ENCODE peak calls at places on chromosome 13, in six cellular contexts. H is Peyer's patch, W is tibial artery, R is transverse colon, E is hepatocyte, V is stomach. K is an unnamed sample.

GRCh38 chr13:30792257-30793000 is 57.1 kb downstream of the ALOX5AP start:
- DNase-seq in H (no peak), W (peak), R (peak), E (peak), V (peak), K (peak)

GRCh38 chr13:97600438-97601080 is 166.6 kb downstream of the RAP2A start:
- DNase-seq in H (no peak), W (no peak), R (no peak), E (peak), V (no peak), K (no peak)

GRCh38 chr13:64675256-64675892 is 2554.8 kb downstream of the PCDH9 start:
- DNase-seq in H (no peak), W (no peak), R (no peak), E (peak), V (no peak), K (no peak)

GRCh38 chr13:51590966-51591627 is 6.8 kb downstream of the WDFY2 start:
- DNase-seq in H (no peak), W (peak), R (no peak), E (peak), V (peak), K (no peak)

GRCh38 chr13:57408312-57408711 is 223.2 kb upstream of the PCDH17 start:
- DNase-seq in H (no peak), W (no peak), R (no peak), E (no peak), V (no peak), K (no peak)

GRCh38 chr13:106376411-106377112 is 158.9 kb downstream of the EFNB2 start:
- DNase-seq in H (no peak), W (no peak), R (no peak), E (no peak), V (peak), K (peak)

GRCh38 chr13:42821437-42821836 is 40.1 kb downstream of the FAM216B start:
- DNase-seq in H (no peak), W (no peak), R (no peak), E (no peak), V (no peak), K (no peak)

GRCh38 chr13:98054301-98054700 is 88.6 kb upstream of the FARP1 start:
- DNase-seq in H (no peak), W (no peak), R (no peak), E (no peak), V (no peak), K (no peak)

GRCh38 chr13:48892311-48892710 is 83.4 kb upstream of the FNDC3A start:
- DNase-seq in H (no peak), W (no peak), R (no peak), E (peak), V (no peak), K (no peak)

GRCh38 chr13:84609716-84610115 is 727.4 kb upstream of the SLITRK1 start:
- DNase-seq in H (no peak), W (no peak), R (no peak), E (peak), V (no peak), K (no peak)

GRCh38 chr13:95087746-95088305 is 213.4 kb downstream of the ABCC4 start:
- DNase-seq in H (no peak), W (no peak), R (no peak), E (peak), V (no peak), K (no peak)

GRCh38 chr13:75399168-75399878 is 82.6 kb downstream of the TBC1D4 start:
- DNase-seq in H (no peak), W (no peak), R (no peak), E (no peak), V (no peak), K (no peak)

GRCh38 chr13:71260246-71260645 is 606.8 kb downstream of the DACH1 start:
- DNase-seq in H (no peak), W (no peak), R (no peak), E (no peak), V (no peak), K (no peak)

GRCh38 chr13:93736111-93736510 is 509.5 kb downstream of the GPC6 start:
- DNase-seq in H (no peak), W (no peak), R (no peak), E (no peak), V (no peak), K (no peak)
- H3K27ac ChIP-seq in H (no peak), W (no peak), R (no peak), E (peak), V (no peak), K (no peak)

DNA sequence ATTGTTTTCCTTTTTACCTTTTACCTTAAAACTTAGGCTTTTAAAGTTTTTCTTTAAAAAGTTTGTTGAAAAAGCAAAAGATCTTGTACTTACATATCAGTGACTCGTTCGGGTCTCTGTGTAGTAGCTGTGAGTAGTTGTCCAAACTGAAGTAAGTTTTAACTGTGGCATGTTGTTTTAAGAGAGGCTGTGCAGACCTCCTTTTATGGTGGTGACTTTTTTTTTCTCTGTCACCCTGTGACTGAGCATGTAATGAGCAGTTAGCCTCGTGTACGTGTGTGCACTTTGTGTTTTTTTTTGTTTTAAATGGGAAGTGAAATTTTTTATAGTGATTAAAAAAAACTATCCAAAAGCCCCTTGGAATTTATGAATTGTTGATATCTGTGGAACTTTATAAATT is at the start of gene GPR183:
- DNase-seq in H (peak), W (no peak), R (no peak), E (no peak), V (no peak), K (no peak)
- H3K27ac ChIP-seq in H (peak), W (peak), R (peak), E (peak), V (peak), K (peak)

DNA sequence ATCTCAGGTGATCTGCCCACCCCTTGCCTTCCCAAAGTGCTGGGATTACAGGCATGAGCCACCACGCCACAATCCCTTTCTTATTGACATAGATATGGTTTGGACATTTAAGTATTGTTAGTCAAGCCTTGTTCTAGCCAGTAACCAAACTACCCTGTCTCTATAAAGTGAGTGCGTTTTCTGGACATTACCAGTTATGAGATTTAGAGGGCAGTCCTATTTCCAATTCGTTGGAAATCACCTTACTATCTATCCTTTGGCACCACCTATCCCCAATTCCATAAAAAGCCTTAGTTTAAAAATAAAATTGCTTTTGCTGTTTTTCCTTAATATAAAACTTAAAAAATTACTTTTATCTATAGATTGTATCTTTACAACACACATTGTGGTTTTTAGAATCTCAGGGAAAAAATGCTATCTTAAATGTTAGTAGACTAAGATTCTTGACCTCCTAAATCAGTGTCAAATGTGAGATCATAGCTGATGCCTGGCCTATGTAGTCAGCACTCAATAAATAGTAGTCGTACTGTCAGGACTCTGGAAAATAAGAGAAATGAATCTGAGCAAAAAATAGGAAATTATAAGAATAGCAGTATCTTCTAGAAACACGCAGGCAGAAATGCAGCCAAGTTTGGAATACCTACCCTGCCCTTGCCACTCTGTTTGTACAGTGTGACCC is 57.0 kb downstream of the NUFIP1 start:
- DNase-seq in H (no peak), W (no peak), R (no peak), E (no peak), V (no peak), K (no peak)
- H3K27ac ChIP-seq in H (peak), W (peak), R (no peak), E (no peak), V (peak), K (no peak)

GRCh38 chr13:27833206-27833605 is 40.9 kb downstream of the GSX1 start:
- DNase-seq in H (no peak), W (no peak), R (no peak), E (no peak), V (no peak), K (no peak)

GRCh38 chr13:27839809-27840467 is 47.7 kb downstream of the GSX1 start:
- DNase-seq in H (no peak), W (no peak), R (no peak), E (no peak), V (no peak), K (no peak)

GRCh38 chr13:27834095-27834494 is 41.8 kb downstream of the GSX1 start:
- DNase-seq in H (no peak), W (no peak), R (no peak), E (no peak), V (peak), K (no peak)

GRCh38 chr13:27830010-27830409 is 37.7 kb downstream of the GSX1 start:
- DNase-seq in H (peak), W (no peak), R (peak), E (peak), V (peak), K (peak)

GRCh38 chr13:27835799-27836198 is 43.5 kb downstream of the GSX1 start:
- DNase-seq in H (no peak), W (no peak), R (no peak), E (no peak), V (no peak), K (no peak)
- H3K27ac ChIP-seq in H (no peak), W (no peak), R (no peak), E (no peak), V (no peak), K (no peak)

GRCh38 chr13:46181799-46182490 is at the start of gene LCP1:
- DNase-seq in H (peak), W (no peak), R (peak), E (peak), V (peak), K (peak)

GRCh38 chr13:46180393-46180792 is 1.6 kb downstream of the LCP1 start:
- DNase-seq in H (no peak), W (no peak), R (no peak), E (no peak), V (no peak), K (no peak)

GRCh38 chr13:46184277-46184699 is 2.3 kb upstream of the LCP1 start:
- DNase-seq in H (peak), W (no peak), R (peak), E (peak), V (peak), K (no peak)

GRCh38 chr13:46183018-46183940 is 1.3 kb upstream of the LCP1 start:
- DNase-seq in H (no peak), W (no peak), R (no peak), E (no peak), V (no peak), K (no peak)

DNA sequence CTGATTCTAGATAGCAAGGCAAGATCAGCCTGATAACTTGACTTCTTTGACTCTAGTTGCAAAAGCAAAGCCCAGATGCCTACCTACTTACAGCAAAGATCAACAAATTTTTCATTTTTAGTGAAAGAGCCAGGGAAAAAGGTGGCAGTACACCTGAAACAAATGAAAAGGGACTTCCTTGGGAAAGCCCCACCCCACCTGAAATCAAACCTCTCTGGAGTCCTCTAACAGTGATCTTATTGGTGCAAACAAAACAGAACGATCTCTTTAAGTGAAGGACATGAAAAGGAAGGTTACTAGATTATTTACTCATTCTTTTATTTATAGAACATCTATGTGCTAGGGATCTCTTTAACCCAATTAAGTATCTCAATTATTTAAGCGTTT is 507 bp upstream of the LCP1 start:
- DNase-seq in H (no peak), W (no peak), R (no peak), E (no peak), V (no peak), K (no peak)
- H3K27ac ChIP-seq in H (peak), W (no peak), R (peak), E (peak), V (peak), K (no peak)